ENCODE peak calls at places on chromosome 2, in nine cellular contexts. Y is K562, I is GM12891, V is spleen, S is HCT116, U is transverse colon, Z is endothelial cell of umbilical vein, L is HepG2, Q is GM12878. N is an unnamed sample.

GRCh38 chr2:96899084-96899735 is 29.3 kb upstream of the SEMA4C start:
- DNase-seq in S (no peak), V (no peak), L (no peak), Z (no peak), U (no peak), I (no peak), Y (no peak), Q (no peak), N (no peak)

GRCh38 chr2:237128845-237129592 is 43.3 kb downstream of the COPS8 start:
- DNase-seq in L (no peak), Q (no peak), Y (no peak), I (no peak), Z (no peak), U (no peak), V (no peak), S (no peak), N (no peak)

GRCh38 chr2:171521361-171522056 is 765 bp upstream of the CYBRD1 start:
- DNase-seq in Z (peak), S (no peak), I (no peak), V (no peak), Y (peak), L (no peak), U (no peak), Q (no peak), N (no peak)

GRCh38 chr2:25822190-25823117 is 55.8 kb downstream of the ASXL2 start:
- DNase-seq in V (peak), Q (no peak), U (peak), L (no peak), I (no peak), S (no peak), Y (no peak), Z (peak), N (peak)

GRCh38 chr2:72757177-72757775 is 68.6 kb downstream of the EXOC6B start:
- DNase-seq in Z (peak), U (no peak), L (peak), V (no peak), S (no peak), Q (no peak), Y (peak), I (no peak), N (peak)

GRCh38 chr2:120231974-120232635 is 8.9 kb upstream of the TMEM185B start:
- DNase-seq in U (peak), I (peak), Y (peak), L (no peak), Q (peak), S (no peak), V (peak), Z (no peak), N (no peak)

GRCh38 chr2:25342372-25343186 is 854 bp upstream of the DNMT3A start:
- DNase-seq in S (peak), L (peak), Z (peak), U (peak), V (peak), Y (peak), I (peak), Q (no peak), N (peak)

GRCh38 chr2:151947524-151948165 is 119.4 kb upstream of the ARL5A start:
- DNase-seq in V (no peak), Y (no peak), S (no peak), I (no peak), U (no peak), Z (peak), L (no peak), Q (no peak), N (no peak)

GRCh38 chr2:127134833-127135830 is 28.2 kb upstream of the BIN1 start:
- DNase-seq in Q (no peak), Y (no peak), L (no peak), U (no peak), V (peak), I (no peak), S (no peak), Z (no peak), N (no peak)

GRCh38 chr2:239167011-239167673 is 233.7 kb downstream of the HDAC4 start:
- DNase-seq in I (no peak), Z (no peak), L (no peak), Q (no peak), V (peak), Y (no peak), S (no peak), U (peak), N (no peak)

GRCh38 chr2:156505696-156506095 is 69.5 kb downstream of the GPD2 start:
- DNase-seq in I (no peak), L (no peak), Y (no peak), Z (no peak), S (no peak), V (no peak), Q (no peak), U (no peak), N (no peak)

GRCh38 chr2:150981826-150982225 is 279.8 kb downstream of the RBM43 start:
- DNase-seq in Z (no peak), Y (no peak), U (no peak), S (no peak), L (no peak), Q (no peak), V (no peak), I (no peak), N (no peak)

GRCh38 chr2:207288628-207289027 is 122.9 kb upstream of the KLF7 start:
- DNase-seq in Y (no peak), L (no peak), Z (no peak), I (no peak), S (no peak), U (no peak), V (no peak), Q (peak), N (no peak)

GRCh38 chr2:10755621-10756020 is 34.2 kb downstream of the ATP6V1C2 start:
- DNase-seq in L (no peak), Z (no peak), Q (no peak), U (no peak), S (no peak), V (peak), Y (no peak), I (no peak), N (no peak)

GRCh38 chr2:9074930-9075329 is 71.4 kb upstream of the MBOAT2 start:
- DNase-seq in V (no peak), Y (no peak), I (no peak), S (no peak), Z (no peak), L (no peak), Q (no peak), U (no peak), N (peak)

GRCh38 chr2:714005-714741 is 37.0 kb upstream of the TMEM18 start:
- DNase-seq in Z (peak), Q (peak), L (peak), V (no peak), U (peak), Y (no peak), I (peak), S (peak), N (peak)

GRCh38 chr2:45268631-45269030 is 259.4 kb upstream of the SIX2 start:
- DNase-seq in S (no peak), Z (no peak), U (no peak), I (no peak), V (no peak), Q (no peak), L (no peak), Y (no peak), N (no peak)

GRCh38 chr2:68253211-68254068 is 1.1 kb upstream of the PPP3R1 start:
- DNase-seq in I (no peak), V (no peak), S (no peak), Z (peak), Y (peak), L (peak), Q (no peak), U (peak), N (no peak)

GRCh38 chr2:72367530-72368225 is 220.0 kb upstream of the CYP26B1 start:
- DNase-seq in Z (peak), I (no peak), V (no peak), L (peak), U (peak), Q (no peak), Y (no peak), S (peak), N (peak)

GRCh38 chr2:11079131-11079824 is 76.0 kb upstream of the SLC66A3 start:
- DNase-seq in U (no peak), Z (no peak), Q (no peak), Y (no peak), I (no peak), V (no peak), L (no peak), S (no peak), N (no peak)

GRCh38 chr2:106030287-106031268 is 163.5 kb downstream of the UXS1 start:
- DNase-seq in L (peak), Y (no peak), S (no peak), V (no peak), Z (peak), Q (no peak), I (no peak), U (peak), N (no peak)
- TF ChIP-seq POLR2AphosphoS5 in L (no peak), Y (no peak), S (no peak), V (no peak), Z (no peak), Q (no peak), I (no peak), U (peak), N (no peak)

DNA sequence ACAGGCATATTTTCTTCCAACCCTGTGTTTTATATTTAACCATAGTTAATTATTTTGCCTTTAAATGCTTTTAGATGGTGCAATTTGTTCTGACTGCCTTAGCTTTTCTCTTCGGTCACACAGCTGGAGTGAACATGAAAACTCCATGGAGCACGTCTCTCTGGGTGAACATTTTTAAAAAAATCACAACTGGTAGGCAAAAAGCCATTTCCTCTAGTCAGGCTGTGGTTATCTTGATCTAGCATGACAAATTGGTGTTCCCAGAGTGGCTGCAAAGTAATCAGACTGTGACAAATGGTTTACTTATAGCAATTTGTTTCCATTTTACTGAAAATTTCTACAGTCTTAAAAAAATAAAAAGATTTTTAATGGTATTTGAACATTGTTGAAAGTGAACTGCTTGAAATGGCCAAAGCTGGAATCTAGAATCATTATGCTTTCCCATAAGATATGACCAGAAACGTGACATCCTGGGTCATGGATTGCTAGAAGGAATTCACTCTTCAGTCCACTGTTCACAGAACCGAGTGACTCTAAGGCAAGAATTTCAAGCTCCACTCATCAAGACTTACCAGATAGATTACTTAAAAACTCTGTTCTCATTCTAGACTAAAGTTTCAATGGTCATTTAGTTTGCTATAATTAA is 703.6 kb downstream of the CPS1 start:
- DNase-seq in Q (no peak), V (no peak), L (no peak), Y (no peak), S (no peak), Z (no peak), I (no peak), U (no peak), N (no peak)
- TF ChIP-seq POLR2AphosphoS5 in Q (no peak), V (no peak), L (no peak), Y (no peak), S (no peak), Z (no peak), I (no peak), U (no peak), N (no peak)

GRCh38 chr2:85341269-85342029 is 12.9 kb downstream of the RETSAT start:
- DNase-seq in Q (no peak), Y (no peak), U (no peak), S (no peak), Z (no peak), L (no peak), V (no peak), I (no peak), N (no peak)
- TF ChIP-seq POLR2AphosphoS5 in Q (no peak), Y (no peak), U (no peak), S (no peak), Z (no peak), L (no peak), V (no peak), I (no peak), N (no peak)

GRCh38 chr2:197705143-197705911 is at the start of gene MARS2:
- DNase-seq in L (peak), I (peak), Z (peak), Q (peak), S (peak), U (peak), V (peak), Y (peak), N (peak)
- TF ChIP-seq POLR2AphosphoS5 in L (peak), I (peak), Z (peak), Q (peak), S (peak), U (peak), V (peak), Y (peak), N (peak)

GRCh38 chr2:74845217-74845751 is 11.4 kb downstream of the HK2 start:
- DNase-seq in U (peak), I (no peak), S (peak), Q (no peak), V (peak), Z (peak), Y (no peak), L (no peak), N (peak)
- TF ChIP-seq POLR2AphosphoS5 in U (peak), I (no peak), S (peak), Q (no peak), V (peak), Z (peak), Y (no peak), L (no peak), N (no peak)

DNA sequence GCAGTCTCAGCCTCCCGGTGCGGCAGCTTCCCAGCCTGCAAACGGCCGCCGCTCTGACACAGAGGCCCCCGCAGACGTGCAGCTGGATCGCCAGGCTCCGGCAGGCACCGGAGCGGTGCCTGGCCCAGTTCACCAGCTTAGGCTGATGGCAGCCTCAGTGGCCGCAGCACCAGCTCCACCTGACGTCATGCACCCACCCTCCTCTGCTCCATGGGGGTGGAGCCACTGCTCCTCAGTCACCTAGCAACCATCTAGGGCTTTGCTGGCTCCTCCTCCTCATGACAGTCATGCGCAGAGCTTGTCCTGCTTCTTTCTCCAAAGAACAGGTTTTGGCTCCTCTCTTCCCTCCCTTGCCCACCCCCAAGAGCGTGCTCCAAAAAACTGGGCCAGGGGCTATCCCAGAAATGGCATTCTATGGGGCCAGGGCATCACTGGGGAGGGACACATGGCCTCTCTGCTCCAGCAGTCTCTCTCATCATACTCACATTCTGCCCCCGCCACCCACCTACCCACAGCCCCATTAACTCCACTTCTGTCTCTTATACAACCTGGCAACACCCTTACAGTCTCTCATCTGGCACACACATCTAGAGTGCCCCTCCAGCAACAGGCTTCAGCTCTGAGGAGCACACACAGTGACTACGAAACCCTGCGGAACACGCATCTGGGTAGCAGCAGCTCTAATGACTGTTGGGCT is 5.5 kb downstream of the DCTN1 start:
- DNase-seq in I (no peak), Z (peak), U (peak), Q (no peak), S (no peak), V (no peak), L (no peak), Y (peak), N (peak)
- TF ChIP-seq POLR2AphosphoS5 in I (no peak), Z (no peak), U (no peak), Q (no peak), S (no peak), V (no peak), L (no peak), Y (no peak), N (no peak)

N was measured in GM23338.